ENCODE peak calls at places on chromosomes 2 and 18, in seven cellular contexts. M is choroid plexus epithelial cell, V is GM13976, W is cardiac muscle cell, I is fibroblast of lung, O is EL, L is T-cell. X is an unnamed sample.

GRCh38 chr2:236576053-236576452 is 6.4 kb downstream of the ACKR3 start:
- DNase-seq in M (no peak), O (no peak), L (no peak), I (no peak), V (no peak), W (no peak), X (no peak)

GRCh38 chr2:129781749-129782617 is 197.5 kb upstream of the RAB6C start:
- DNase-seq in O (no peak), V (no peak), M (no peak), I (no peak), W (no peak), L (no peak), X (no peak)

GRCh38 chr2:227862741-227863588 is 8.5 kb upstream of the DAW1 start:
- DNase-seq in W (peak), L (no peak), V (no peak), M (peak), O (peak), I (peak), X (peak)

GRCh38 chr2:217277646-217278048 is 417.8 kb upstream of the TNP1 start:
- DNase-seq in O (peak), L (no peak), V (no peak), M (peak), I (peak), W (peak), X (peak)

GRCh38 chr2:96330407-96330806 is 5.2 kb upstream of the NCAPH start:
- DNase-seq in V (no peak), W (peak), L (no peak), I (peak), O (peak), M (no peak), X (peak)

GRCh38 chr2:226887940-226888339 is 52.1 kb downstream of the RHBDD1 start:
- DNase-seq in V (no peak), O (peak), M (peak), W (peak), L (no peak), I (peak), X (no peak)

GRCh38 chr2:165594935-165595255 is 125.4 kb downstream of the CSRNP3 start:
- DNase-seq in M (no peak), I (no peak), W (no peak), L (no peak), O (no peak), V (peak), X (no peak)

GRCh38 chr2:118580651-118581050 is 266.8 kb downstream of the EN1 start:
- DNase-seq in V (no peak), M (no peak), I (no peak), O (no peak), W (peak), L (no peak), X (peak)

GRCh38 chr2:220670461-220670979 is 901.6 kb downstream of the EPHA4 start:
- DNase-seq in M (no peak), W (no peak), L (no peak), V (no peak), I (no peak), O (no peak), X (no peak)

GRCh38 chr2:974454-974853 is 23.8 kb downstream of the SNTG2 start:
- DNase-seq in L (no peak), I (no peak), O (no peak), V (no peak), M (peak), W (peak), X (no peak)

GRCh38 chr18:3985030-3985429 is 470.1 kb downstream of the DLGAP1 start:
- DNase-seq in V (no peak), L (no peak), M (no peak), I (peak), O (peak), W (no peak), X (no peak)

GRCh38 chr18:48827321-48828200 is 123.2 kb downstream of the SMAD7 start:
- DNase-seq in W (peak), L (no peak), M (peak), V (no peak), I (peak), O (no peak), X (no peak)

GRCh38 chr2:151043484-151043883 is 218.2 kb downstream of the RBM43 start:
- DNase-seq in M (peak), O (peak), W (peak), V (no peak), I (peak), L (no peak), X (no peak)

GRCh38 chr2:69817739-69818494 is 11.5 kb upstream of the GMCL1 start:
- DNase-seq in M (peak), W (peak), V (no peak), L (no peak), O (no peak), I (no peak), X (no peak)

GRCh38 chr18:8611916-8612576 is 2.8 kb downstream of the RAB12 start:
- DNase-seq in L (no peak), M (no peak), O (no peak), V (no peak), W (no peak), I (no peak), X (no peak)

GRCh38 chr2:235506291-235506996 is 12.6 kb downstream of the AGAP1 start:
- DNase-seq in V (no peak), M (no peak), L (no peak), O (no peak), I (peak), W (peak), X (no peak)

GRCh38 chr2:185583058-185583816 is 155.4 kb upstream of the FSIP2 start:
- DNase-seq in W (no peak), O (peak), V (no peak), L (no peak), M (peak), I (peak), X (peak)

GRCh38 chr2:229296016-229296415 is 24.9 kb upstream of the PID1 start:
- DNase-seq in W (peak), O (no peak), M (peak), V (no peak), L (no peak), I (peak), X (no peak)

GRCh38 chr2:134252092-134252775 is 1.6 kb upstream of the MGAT5 start:
- DNase-seq in L (no peak), M (no peak), W (no peak), I (no peak), V (no peak), O (peak), X (no peak)

GRCh38 chr18:14189858-14190257 is 57.6 kb upstream of the ZNF519 start:
- DNase-seq in V (no peak), I (peak), M (peak), O (peak), L (no peak), W (peak), X (peak)

GRCh38 chr2:106094101-106094860 is 99.8 kb downstream of the UXS1 start:
- DNase-seq in L (peak), W (no peak), I (no peak), M (no peak), V (no peak), O (no peak), X (no peak)

GRCh38 chr2:7029291-7030059 is 112.3 kb downstream of the RNF144A start:
- DNase-seq in L (no peak), I (no peak), V (no peak), M (peak), O (no peak), W (no peak), X (no peak)

GRCh38 chr2:232420463-232421188 is 14.0 kb downstream of the ALPG start:
- DNase-seq in M (no peak), W (no peak), O (no peak), L (peak), I (no peak), V (no peak), X (peak)

GRCh38 chr2:217650229-217650628 is 352.6 kb downstream of the TNS1 start:
- DNase-seq in W (no peak), M (no peak), V (no peak), O (peak), I (no peak), L (no peak), X (no peak)

GRCh38 chr2:219689676-219690628 is 62.5 kb downstream of the SLC4A3 start:
- DNase-seq in M (peak), V (peak), I (peak), W (peak), L (peak), O (peak), X (peak)

GRCh38 chr2:30894498-30895119 is 87.4 kb upstream of the CAPN13 start:
- DNase-seq in I (no peak), W (no peak), L (no peak), V (no peak), M (no peak), O (no peak), X (no peak)

GRCh38 chr2:150136901-150137300 is 350.6 kb downstream of the RND3 start:
- DNase-seq in I (no peak), L (no peak), V (no peak), W (no peak), M (no peak), O (no peak), X (no peak)

GRCh38 chr2:230895536-230896345 is 29.3 kb downstream of the GPR55 start:
- DNase-seq in V (no peak), O (no peak), I (no peak), L (no peak), M (no peak), W (no peak), X (no peak)

GRCh38 chr18:37361223-37362157 is 204.1 kb downstream of the CELF4 start:
- DNase-seq in O (no peak), L (no peak), I (no peak), W (no peak), M (no peak), V (no peak), X (peak)

GRCh38 chr2:126627623-126628022 is 28.3 kb upstream of the GYPC start:
- DNase-seq in L (no peak), I (peak), O (no peak), V (no peak), W (peak), M (peak), X (no peak)

GRCh38 chr2:65311049-65311448 is 83.4 kb downstream of the ACTR2 start:
- DNase-seq in V (no peak), L (no peak), I (no peak), O (no peak), W (no peak), M (no peak), X (no peak)

GRCh38 chr2:219627105-219628100 is at the start of gene SLC4A3:
- DNase-seq in V (no peak), M (peak), L (no peak), O (peak), W (peak), I (no peak), X (peak)

GRCh38 chr2:135257383-135258090 is 205.4 kb downstream of the RAB3GAP1 start:
- DNase-seq in L (no peak), V (no peak), W (no peak), I (peak), O (peak), M (no peak), X (peak)

GRCh38 chr18:43780782-43781340 is 503.6 kb upstream of the SYT4 start:
- DNase-seq in O (peak), M (peak), L (no peak), W (peak), I (peak), V (no peak), X (no peak)

GRCh38 chr18:68542818-68543217 is 172.1 kb downstream of the TMX3 start:
- DNase-seq in V (no peak), I (no peak), M (no peak), W (no peak), O (no peak), L (no peak), X (no peak)

GRCh38 chr18:27713037-27713726 is 463.7 kb downstream of the CDH2 start:
- DNase-seq in L (no peak), V (no peak), M (peak), W (peak), O (no peak), I (no peak), X (no peak)

GRCh38 chr2:151032741-151033152 is 228.9 kb downstream of the RBM43 start:
- DNase-seq in W (peak), I (peak), O (peak), L (no peak), M (peak), V (no peak), X (peak)

X was measured in MG63.